ENCODE peak calls at places on chromosomes 1 and 21, in nine cellular contexts. T is esophagus squamous epithelium, U is SK-N-SH, P is fibroblast of pulmonary artery, Z is MM.1S, H is left ventricle myocardium inferior, J is tibial artery, G is choroid plexus epithelial cell, D is fibroblast of mammary gland. V is an unnamed sample.

GRCh38 chr1:228320394-228320793 is 86.2 kb downstream of the TRIM11 start:
- DNase-seq in G (no peak), P (no peak), Z (no peak), T (no peak), J (no peak), H (no peak), U (no peak), D (no peak), V (no peak)

GRCh38 chr21:37424987-37425386 is 58.4 kb downstream of the DYRK1A start:
- DNase-seq in H (no peak), Z (no peak), G (no peak), U (no peak), J (no peak), P (no peak), T (no peak), D (no peak), V (no peak)

GRCh38 chr21:34707876-34708325 is 39.1 kb downstream of the CLIC6 start:
- DNase-seq in T (no peak), P (no peak), G (no peak), D (no peak), J (peak), H (no peak), Z (peak), U (no peak), V (no peak)

GRCh38 chr1:222346955-222347354 is 200.9 kb downstream of the HHIPL2 start:
- DNase-seq in P (no peak), H (no peak), D (no peak), G (no peak), T (no peak), U (no peak), Z (no peak), J (no peak), V (no peak)

GRCh38 chr1:228490120-228491078 is 3.2 kb downstream of the RNF187 start:
- DNase-seq in T (no peak), D (no peak), U (no peak), G (peak), P (peak), H (peak), J (no peak), Z (no peak), V (peak)

GRCh38 chr1:178093958-178094751 is at the start of gene RASAL2:
- DNase-seq in H (peak), J (peak), U (peak), G (peak), T (no peak), Z (peak), P (peak), D (peak), V (peak)

GRCh38 chr1:11340248-11340632 is 67.2 kb downstream of the UBIAD1 start:
- DNase-seq in Z (no peak), U (no peak), J (no peak), T (no peak), G (no peak), D (no peak), P (no peak), H (no peak), V (no peak)

GRCh38 chr1:230125633-230126528 is 58.8 kb downstream of the GALNT2 start:
- DNase-seq in D (no peak), G (no peak), Z (no peak), P (peak), T (no peak), J (no peak), H (no peak), U (no peak), V (peak)

GRCh38 chr1:160221089-160221488 is 15.9 kb downstream of the PEA15 start:
- DNase-seq in D (no peak), J (no peak), P (peak), Z (no peak), H (no peak), G (no peak), U (no peak), T (no peak), V (peak)

GRCh38 chr21:45284456-45284741 is 3.3 kb downstream of the POFUT2 start:
- DNase-seq in D (no peak), P (no peak), J (peak), T (no peak), U (no peak), Z (no peak), H (no peak), G (no peak), V (no peak)

GRCh38 chr1:112998592-112999235 is 42.7 kb upstream of the SLC16A1 start:
- DNase-seq in G (peak), Z (no peak), H (peak), J (peak), T (no peak), P (peak), U (peak), D (peak), V (peak)

GRCh38 chr1:38923607-38924006 is 18.0 kb downstream of the RHBDL2 start:
- DNase-seq in D (no peak), Z (no peak), J (no peak), H (no peak), G (no peak), P (no peak), T (no peak), U (no peak), V (no peak)

GRCh38 chr1:223156343-223156742 is 13.3 kb upstream of the TLR5 start:
- DNase-seq in D (no peak), T (no peak), P (no peak), H (no peak), J (no peak), Z (no peak), G (no peak), U (peak), V (no peak)

GRCh38 chr1:3597599-3597964 is 13.7 kb downstream of the MEGF6 start:
- DNase-seq in G (no peak), P (no peak), D (no peak), J (no peak), T (no peak), U (no peak), H (peak), Z (no peak), V (no peak)

GRCh38 chr1:74610961-74611360 is 62.6 kb downstream of the ERICH3 start:
- DNase-seq in P (no peak), D (no peak), H (no peak), Z (no peak), J (no peak), U (no peak), T (no peak), G (no peak), V (no peak)

GRCh38 chr1:36239941-36240637 is 15.8 kb downstream of the THRAP3 start:
- DNase-seq in J (no peak), D (peak), U (no peak), Z (no peak), P (peak), T (no peak), G (peak), H (peak), V (peak)

GRCh38 chr21:40706806-40707205 is 140.2 kb downstream of the DSCAM start:
- DNase-seq in P (no peak), D (no peak), Z (no peak), H (no peak), J (no peak), T (no peak), G (no peak), U (no peak), V (no peak)

GRCh38 chr1:12031039-12031980 is 12.0 kb downstream of the MIIP start:
- DNase-seq in Z (peak), U (peak), H (peak), T (no peak), J (no peak), D (peak), G (peak), P (peak), V (peak)

GRCh38 chr1:231374394-231374793 is 36.3 kb downstream of the SPRTN start:
- DNase-seq in U (no peak), G (no peak), Z (no peak), J (no peak), D (no peak), T (no peak), P (no peak), H (no peak), V (no peak)

GRCh38 chr1:28208818-28209441 is 23.9 kb downstream of the DNAJC8 start:
- DNase-seq in J (no peak), P (peak), U (peak), H (peak), D (peak), Z (peak), G (peak), T (no peak), V (peak)

GRCh38 chr21:33290441-33290840 is 24.3 kb downstream of the IL10RB start:
- DNase-seq in T (no peak), G (no peak), U (no peak), H (no peak), Z (no peak), D (no peak), P (no peak), J (no peak), V (no peak)

GRCh38 chr1:209368864-209369598 is 214.5 kb upstream of the CAMK1G start:
- DNase-seq in U (no peak), T (no peak), Z (no peak), D (peak), J (no peak), G (peak), P (peak), H (peak), V (peak)

GRCh38 chr1:156279837-156280236 is 2.8 kb downstream of the SMG5 start:
- DNase-seq in Z (no peak), T (no peak), U (no peak), G (no peak), D (no peak), P (no peak), H (no peak), J (no peak), V (no peak)

GRCh38 chr21:39048574-39048973 is 134.7 kb downstream of the PSMG1 start:
- DNase-seq in H (no peak), J (no peak), Z (no peak), D (peak), G (peak), P (peak), U (no peak), T (no peak), V (peak)

GRCh38 chr21:16330340-16331319 is 600.8 kb downstream of the USP25 start:
- DNase-seq in G (peak), H (no peak), D (peak), U (peak), J (no peak), T (no peak), P (peak), Z (peak), V (peak)

GRCh38 chr1:41611932-41612450 is 127.5 kb upstream of the EDN2 start:
- DNase-seq in G (no peak), U (no peak), J (no peak), D (no peak), H (no peak), Z (no peak), T (no peak), P (no peak), V (no peak)

GRCh38 chr21:27269646-27270045 is 302.8 kb upstream of the ADAMTS5 start:
- DNase-seq in T (no peak), Z (no peak), D (peak), P (peak), U (no peak), G (peak), J (no peak), H (no peak), V (peak)

GRCh38 chr1:16440150-16440479 is 409 bp upstream of the NECAP2 start:
- DNase-seq in G (peak), J (no peak), P (no peak), D (no peak), H (no peak), U (no peak), T (no peak), Z (no peak), V (peak)
- H3K4me3 ChIP-seq in G (peak), J (peak), P (peak), D (peak), H (peak), U (peak), T (peak), Z (peak), V (peak)

GRCh38 chr1:25082995-25083394 is 149.3 kb downstream of the SYF2 start:
- DNase-seq in U (no peak), P (no peak), T (no peak), D (no peak), Z (no peak), H (no peak), J (no peak), G (no peak), V (no peak)

GRCh38 chr1:25083481-25084345 is 148.6 kb downstream of the SYF2 start:
- DNase-seq in T (no peak), P (no peak), Z (no peak), U (no peak), H (no peak), G (no peak), J (no peak), D (no peak), V (no peak)

GRCh38 chr1:25080294-25081209 is 150.5 kb upstream of the RUNX3 start:
- DNase-seq in P (peak), T (no peak), J (no peak), H (no peak), U (no peak), D (peak), Z (no peak), G (peak), V (peak)

GRCh38 chr1:25082216-25082899 is 149.9 kb downstream of the SYF2 start:
- DNase-seq in D (no peak), Z (no peak), U (no peak), P (no peak), T (no peak), J (no peak), G (no peak), H (no peak), V (no peak)

DNA sequence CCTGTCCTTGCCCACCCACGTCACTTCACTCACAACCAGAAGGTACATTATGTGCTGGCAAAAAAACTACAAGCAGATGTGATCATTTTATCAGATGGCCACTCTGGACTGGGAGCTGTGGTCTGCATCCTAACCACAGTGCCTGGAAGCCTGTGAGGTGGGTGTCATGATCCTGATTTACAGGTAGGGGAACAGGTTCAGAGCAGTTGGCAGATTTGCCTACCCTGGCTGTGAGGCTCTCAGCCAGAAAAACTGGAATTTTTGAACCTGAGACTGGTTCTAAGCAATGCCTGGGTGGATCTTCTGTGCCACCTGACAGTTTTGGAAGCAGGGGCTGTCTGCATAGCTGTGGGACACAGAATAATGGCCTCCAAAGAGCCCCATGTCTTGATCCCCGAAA is 150.8 kb downstream of the SYF2 start:
- DNase-seq in D (no peak), T (no peak), G (no peak), P (no peak), J (no peak), Z (no peak), H (no peak), U (no peak), V (no peak)
- TF ChIP-seq CTCF in D (no peak), T (no peak), G (no peak), P (no peak), J (no peak), Z (no peak), H (no peak), U (no peak), V (no peak)

GRCh38 chr1:182927693-182928433 is 25.1 kb downstream of the SHCBP1L start:
- DNase-seq in T (no peak), P (no peak), H (no peak), J (no peak), G (no peak), D (no peak), U (no peak), Z (no peak), V (no peak)
- H3K4me3 ChIP-seq in T (no peak), P (no peak), H (no peak), J (no peak), G (no peak), D (no peak), U (no peak), Z (no peak), V (no peak)

GRCh38 chr1:23741609-23742008 is 1.7 kb upstream of the ELOA start:
- DNase-seq in J (no peak), P (no peak), D (no peak), G (no peak), U (no peak), H (no peak), T (no peak), Z (no peak), V (no peak)

GRCh38 chr1:23742670-23743286 is 493 bp upstream of the ELOA start:
- DNase-seq in T (no peak), J (peak), D (no peak), U (no peak), G (no peak), Z (no peak), P (peak), H (no peak), V (no peak)

GRCh38 chr1:23743287-23744052 is at the start of gene ELOA:
- DNase-seq in Z (peak), P (peak), H (peak), U (peak), D (peak), T (no peak), G (peak), J (peak), V (peak)

GRCh38 chr1:23747947-23748346 is 4.7 kb downstream of the ELOA start:
- DNase-seq in U (no peak), P (no peak), J (no peak), D (no peak), T (no peak), G (no peak), Z (no peak), H (no peak), V (no peak)

DNA sequence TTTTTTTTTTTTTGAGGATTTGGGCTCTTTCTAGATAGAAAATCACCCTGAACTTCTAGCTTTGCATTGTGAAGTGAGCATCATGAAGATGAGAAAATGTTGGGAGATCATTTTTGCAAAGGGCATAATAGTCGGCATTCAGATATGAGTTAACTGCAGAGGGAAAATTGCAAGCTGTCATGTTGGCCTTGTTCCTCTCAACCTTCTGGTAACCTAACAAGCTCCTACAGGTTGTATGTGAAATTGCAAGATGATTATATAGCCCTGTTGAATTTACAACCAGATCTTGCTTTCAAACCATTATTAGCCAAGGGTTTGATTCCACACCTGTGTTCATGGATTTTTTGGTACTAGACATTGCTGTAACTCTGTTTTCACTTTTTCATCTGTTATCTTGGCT is 2.2 kb downstream of the ELOA start:
- DNase-seq in G (peak), P (peak), Z (peak), D (peak), T (no peak), J (no peak), H (no peak), U (peak), V (peak)
- TF ChIP-seq CTCF in G (peak), P (peak), Z (peak), D (peak), T (peak), J (no peak), H (peak), U (peak), V (peak)

GRCh38 chr1:205530116-205530515 is 25.6 kb downstream of the CDK18 start:
- DNase-seq in T (no peak), G (no peak), U (no peak), H (no peak), J (no peak), D (no peak), Z (no peak), P (no peak), V (no peak)

GRCh38 chr1:205531191-205532025 is 26.9 kb downstream of the CDK18 start:
- DNase-seq in H (no peak), Z (no peak), J (no peak), D (no peak), U (no peak), T (no peak), G (no peak), P (no peak), V (no peak)

GRCh38 chr1:205528446-205528886 is 24.0 kb downstream of the CDK18 start:
- DNase-seq in H (no peak), Z (no peak), G (no peak), D (no peak), J (no peak), U (no peak), T (no peak), P (no peak), V (no peak)

GRCh38 chr1:205527931-205528330 is 23.5 kb downstream of the CDK18 start:
- DNase-seq in D (no peak), J (no peak), U (no peak), Z (no peak), H (no peak), P (no peak), G (no peak), T (no peak), V (no peak)

GRCh38 chr1:205528887-205529825 is 24.7 kb downstream of the CDK18 start:
- DNase-seq in Z (peak), P (peak), J (peak), U (peak), H (peak), D (peak), T (peak), G (peak), V (peak)
- H3K4me3 ChIP-seq in Z (peak), P (peak), J (peak), U (peak), H (peak), D (peak), T (peak), G (peak), V (peak)

GRCh38 chr1:153356392-153357075 is 1.1 kb upstream of the S100A9 start:
- DNase-seq in Z (no peak), P (no peak), J (no peak), D (no peak), H (no peak), U (no peak), T (no peak), G (no peak), V (no peak)

GRCh38 chr1:153355445-153356071 is 2.1 kb upstream of the S100A9 start:
- DNase-seq in H (peak), U (peak), J (peak), P (peak), D (peak), T (no peak), Z (peak), G (peak), V (peak)

GRCh38 chr1:153352523-153352922 is 3.9 kb upstream of the PGLYRP4 start:
- DNase-seq in J (no peak), D (peak), U (peak), H (peak), P (peak), Z (peak), G (peak), T (no peak), V (peak)

GRCh38 chr1:153354515-153355193 is 3.0 kb upstream of the S100A9 start:
- DNase-seq in H (no peak), Z (no peak), D (no peak), T (no peak), G (no peak), J (no peak), P (no peak), U (no peak), V (no peak)

GRCh38 chr1:153353226-153353947 is 4.3 kb upstream of the S100A9 start:
- DNase-seq in T (no peak), J (no peak), P (peak), D (peak), G (peak), U (peak), Z (no peak), H (no peak), V (peak)
- TF ChIP-seq CTCF in T (no peak), J (peak), P (peak), D (peak), G (peak), U (peak), Z (peak), H (peak), V (peak)